ENCODE peak calls at places on chromosomes 5 and 9, in eight cellular contexts. Y is GM13976; I is LoVo; K is left colon; V is stimulated activated CD8-positive, alpha-beta memory T cell treated with anti-CD3 and anti-CD28 coated beads, Interleukin-7, amount 100 ng/mL, for 24 hours; M is H9; G is effector CD8-positive, alpha-beta T cell; N is stimulated activated naive CD8-positive, alpha-beta T cell treated with anti-CD3 and anti-CD28 coated beads, Interleukin-15, Interleukin-2, amounts not matched to agents 100 U/mL and 50 U/mL, for 24 hours. E is an unnamed sample.

GRCh38 chr5:50564079-50564478 is 102.4 kb upstream of the PARP8 start:
- DNase-seq in V (no peak), K (no peak), Y (peak), M (no peak), G (no peak), N (no peak), I (no peak), E (no peak)

GRCh38 chr5:131436081-131436480 is 172.2 kb downstream of the CDC42SE2 start:
- DNase-seq in V (no peak), G (no peak), I (no peak), Y (no peak), K (no peak), N (no peak), M (no peak), E (no peak)

GRCh38 chr5:173581408-173582197 is 34.8 kb downstream of the BOD1 start:
- DNase-seq in Y (peak), M (peak), G (peak), I (peak), N (peak), V (no peak), K (no peak), E (peak)

GRCh38 chr9:111974092-111974681 is 77.6 kb downstream of the UGCG start:
- DNase-seq in K (no peak), N (no peak), G (no peak), Y (no peak), I (peak), M (no peak), V (no peak), E (peak)

GRCh38 chr5:1282139-1282992 is 12.5 kb downstream of the TERT start:
- DNase-seq in Y (no peak), I (no peak), G (no peak), M (peak), K (peak), N (no peak), V (no peak), E (no peak)

GRCh38 chr5:1548702-1549523 is 25.2 kb upstream of the LPCAT1 start:
- DNase-seq in V (no peak), N (no peak), I (no peak), G (no peak), Y (no peak), M (no peak), K (no peak), E (no peak)

GRCh38 chr9:109846781-109847180 is 66.8 kb downstream of the PALM2AKAP2 start:
- DNase-seq in I (no peak), Y (no peak), G (no peak), M (no peak), V (no peak), K (no peak), N (no peak), E (peak)

GRCh38 chr5:60161340-60161934 is 267.9 kb upstream of the PDE4D start:
- DNase-seq in N (no peak), I (peak), M (no peak), V (no peak), Y (peak), G (no peak), K (no peak), E (peak)

GRCh38 chr9:73643379-73644013 is 491.8 kb downstream of the ANXA1 start:
- DNase-seq in I (no peak), G (no peak), Y (no peak), K (no peak), V (no peak), M (no peak), N (no peak), E (peak)

GRCh38 chr9:83423815-83424707 is 114.1 kb downstream of the FRMD3 start:
- DNase-seq in M (no peak), I (no peak), V (no peak), Y (no peak), G (no peak), K (no peak), N (no peak), E (no peak)